ENCODE peak calls at places on chromosomes 4 and X, in five cellular contexts. T is stimulated activated CD8-positive, alpha-beta memory T cell treated with anti-CD3 and anti-CD28 coated beads, Interleukin-12 subunit alpha, Interleukin-12 subunit beta, amount 100 ng/mL, for 1 hour; K is right lobe of liver; H is stromal cell of bone marrow; P is astrocyte of the spinal cord. N is an unnamed sample.

GRCh38 chr4:48138936-48139335 is 4.9 kb upstream of the TXK start:
- DNase-seq in T (no peak), K (no peak), H (no peak), P (no peak), N (no peak)

GRCh38 chr4:3674479-3674851 is 91.7 kb upstream of the ADRA2C start:
- DNase-seq in T (no peak), K (no peak), H (no peak), P (no peak), N (no peak)

GRCh38 chr4:73725499-73725898 is 14.9 kb upstream of the CXCL8 start:
- DNase-seq in T (no peak), K (no peak), H (no peak), P (no peak), N (no peak)

GRCh38 chr4:78901882-78902281 is 37.4 kb downstream of the PAQR3 start:
- DNase-seq in T (no peak), K (no peak), H (no peak), P (no peak), N (no peak)

GRCh38 chr4:123443401-123444297 is 47.1 kb downstream of the SPRY1 start:
- DNase-seq in T (no peak), K (no peak), H (no peak), P (peak), N (no peak)

GRCh38 chr4:184845367-184846011 is 19.7 kb upstream of the ACSL1 start:
- DNase-seq in T (no peak), K (no peak), H (no peak), P (peak), N (peak)

GRCh38 chr4:173252024-173252935 is 81.9 kb downstream of the HMGB2 start:
- DNase-seq in T (no peak), K (no peak), H (peak), P (peak), N (peak)

GRCh38 chr4:100948911-100949310 is 398.4 kb downstream of the PPP3CA start:
- DNase-seq in T (no peak), K (no peak), H (no peak), P (no peak), N (no peak)

GRCh38 chr4:159455675-159456235 is 352.9 kb downstream of the RAPGEF2 start:
- DNase-seq in T (no peak), K (no peak), H (peak), P (peak), N (no peak)

GRCh38 chrX:45767021-45767491 is 566.4 kb upstream of the DIPK2B start:
- DNase-seq in T (no peak), K (no peak), H (no peak), P (peak), N (peak)

GRCh38 chr4:3223986-3224748 is 24.8 kb upstream of the MSANTD1 start:
- DNase-seq in T (no peak), K (peak), H (no peak), P (no peak), N (no peak)

GRCh38 chr4:54227261-54228063 is 1.6 kb upstream of the PDGFRA start:
- DNase-seq in T (no peak), K (peak), H (no peak), P (peak), N (no peak)

GRCh38 chr4:4388418-4388817 is 1.5 kb downstream of the NSG1 start:
- DNase-seq in T (no peak), K (no peak), H (no peak), P (no peak), N (no peak)

GRCh38 chr4:159497961-159498360 is 395.1 kb downstream of the RAPGEF2 start:
- DNase-seq in T (no peak), K (no peak), H (no peak), P (no peak), N (no peak)

GRCh38 chr4:118823471-118823870 is 12.5 kb downstream of the SEC24D start:
- DNase-seq in T (no peak), K (peak), H (no peak), P (no peak), N (peak)

GRCh38 chr4:168846414-168846813 is 163.6 kb downstream of the CBR4 start:
- DNase-seq in T (no peak), K (no peak), H (no peak), P (no peak), N (no peak)

GRCh38 chrX:120462370-120462769 is 6.7 kb downstream of the LAMP2 start:
- DNase-seq in T (no peak), K (no peak), H (no peak), P (no peak), N (no peak)

N was measured in NCI-H226.